ENCODE peak calls at places on chromosomes 12 and 14, in eight cellular contexts. X is testis; L is hypothalamus; I is kidney epithelial cell; N is dermis blood vessel endothelial cell; Y is cerebellar cortex; P is effector memory CD8-positive, alpha-beta T cell; W is SK-N-SH. K is an unnamed sample.
A peak's percentile ranks its signal among the peaks of the same experiment; 100 is the strongest.

GRCh38 chr12:110666892-110667291 is 22.0 kb downstream of the HVCN1 start:
- DNase-seq in I (no peak), L (no peak), Y (no peak), N (no peak), P (no peak), X (no peak), W (no peak), K (no peak)

GRCh38 chr14:68255697-68256178 is 436.2 kb downstream of the RAD51B start:
- DNase-seq in N (no peak), W (no peak), L (no peak), Y (no peak), P (no peak), X (no peak), I (no peak), K (no peak)

GRCh38 chr12:85781751-85782150 is 54.5 kb downstream of the RASSF9 start:
- DNase-seq in Y (peak; percentile 99), N (no peak), W (no peak), I (no peak), P (no peak), X (no peak), L (no peak), K (peak; percentile 83)

GRCh38 chr12:107493646-107494045 is 192.0 kb upstream of the PWP1 start:
- DNase-seq in Y (peak; percentile 38), N (no peak), I (no peak), W (no peak), X (no peak), L (no peak), P (no peak), K (peak; percentile 43)

GRCh38 chr14:61033024-61033423 is 52.0 kb downstream of the SLC38A6 start:
- DNase-seq in X (no peak), I (no peak), L (no peak), Y (no peak), W (peak; percentile 22), N (no peak), P (no peak), K (no peak)

GRCh38 chr14:94746131-94746530 is 23.8 kb downstream of the GSC start:
- DNase-seq in P (no peak), X (no peak), L (no peak), I (no peak), Y (no peak), N (no peak), W (no peak), K (no peak)

GRCh38 chr14:72075649-72076334 is 143.6 kb downstream of the RGS6 start:
- DNase-seq in Y (no peak), L (no peak), N (no peak), P (no peak), X (no peak), I (no peak), W (no peak), K (no peak)

GRCh38 chr12:32010631-32011030 is 51.4 kb downstream of the RESF1 start:
- DNase-seq in P (no peak), N (no peak), X (no peak), W (no peak), Y (no peak), L (no peak), I (no peak), K (no peak)

GRCh38 chr14:73463411-73463810 is 5.1 kb upstream of the NUMB start:
- DNase-seq in L (no peak), Y (peak; percentile 33), X (no peak), N (peak; percentile 78), P (no peak), W (no peak), I (peak; percentile 44), K (peak; percentile 25)

GRCh38 chr12:92546259-92546825 is 156.4 kb upstream of the PLEKHG7 start:
- DNase-seq in I (no peak), Y (no peak), X (no peak), W (no peak), N (no peak), P (no peak), L (no peak), K (no peak)

GRCh38 chr12:124698211-124698997 is 131.0 kb upstream of the NCOR2 start:
- DNase-seq in N (no peak), P (no peak), X (peak; percentile 52), L (no peak), Y (no peak), I (no peak), W (no peak), K (no peak)

GRCh38 chr14:59631237-59631636 is 54.6 kb upstream of the CCDC175 start:
- DNase-seq in Y (peak; percentile 37), W (peak; percentile 39), X (peak; percentile 19), I (no peak), N (peak; percentile 33), L (no peak), P (no peak), K (no peak)

GRCh38 chr12:25495336-25496097 is 57.6 kb downstream of the LMNTD1 start:
- DNase-seq in Y (no peak), I (peak; percentile 91), L (no peak), X (no peak), W (no peak), P (no peak), N (no peak), K (no peak)